ENCODE peak calls at places on chromosomes 6 and 20, in five cellular contexts. F, L, H, E and J are unnamed samples.

GRCh38 chr6:108285381-108285780 is 9.5 kb upstream of the AFG1L start:
- DNase-seq in F (no peak), E (no peak), H (no peak), L (no peak), J (no peak)

GRCh38 chr6:151900256-151900655 is 92.8 kb downstream of the ESR1 start:
- DNase-seq in F (no peak), L (no peak), E (no peak), H (no peak), J (no peak)

GRCh38 chr20:35002426-35003210 is 47.0 kb downstream of the MYH7B start:
- DNase-seq in E (no peak), F (no peak), L (no peak), H (no peak), J (no peak)

GRCh38 chr6:37049990-37050853 is 44.8 kb downstream of the FGD2 start:
- DNase-seq in H (no peak), E (peak), F (peak), L (peak), J (peak)

GRCh38 chr6:143060354-143060805 is 309 bp upstream of the AIG1 start:
- DNase-seq in F (peak), H (peak), L (peak), E (peak), J (peak)

GRCh38 chr20:11861479-11861878 is 56.2 kb upstream of the BTBD3 start:
- DNase-seq in E (no peak), F (no peak), L (no peak), H (no peak), J (no peak)

GRCh38 chr6:82397962-82398692 is 34.5 kb downstream of the TPBG start:
- DNase-seq in F (no peak), E (no peak), H (no peak), L (no peak), J (no peak)

GRCh38 chr6:167565884-167566491 is 241.1 kb downstream of the TTLL2 start:
- DNase-seq in F (no peak), H (no peak), L (no peak), E (no peak), J (no peak)

GRCh38 chr20:61978491-61978890 is 87.2 kb downstream of the TAF4 start:
- DNase-seq in F (no peak), E (no peak), H (no peak), L (no peak), J (no peak)

GRCh38 chr20:62924567-62925419 is 1.5 kb downstream of the DIDO1 start:
- DNase-seq in E (no peak), L (no peak), F (no peak), H (no peak), J (peak)

GRCh38 chr6:106002005-106002404 is 84.1 kb upstream of the PRDM1 start:
- DNase-seq in E (no peak), L (no peak), F (no peak), H (no peak), J (no peak)

GRCh38 chr6:54053893-54054391 is 57.3 kb upstream of the MLIP start:
- DNase-seq in L (no peak), H (peak), E (no peak), F (no peak), J (no peak)

GRCh38 chr6:108408453-108408852 is 113.6 kb downstream of the AFG1L start:
- DNase-seq in F (no peak), L (no peak), H (no peak), E (no peak), J (no peak)

GRCh38 chr20:38523697-38524096 is 51.1 kb downstream of the RALGAPB start:
- DNase-seq in F (no peak), H (no peak), E (no peak), L (no peak), J (no peak)

GRCh38 chr6:40520683-40521082 is 66.5 kb downstream of the LRFN2 start:
- DNase-seq in H (no peak), E (no peak), F (no peak), L (no peak), J (no peak)

GRCh38 chr6:90044833-90045337 is 150.6 kb downstream of the GJA10 start:
- DNase-seq in H (no peak), F (no peak), L (no peak), E (no peak), J (no peak)

GRCh38 chr20:48791014-48791413 is 36.8 kb downstream of the PREX1 start:
- DNase-seq in L (no peak), H (no peak), E (no peak), F (no peak), J (no peak)

GRCh38 chr6:166486536-166486880 is 100.0 kb downstream of the RAMACL start:
- DNase-seq in H (no peak), E (no peak), F (no peak), L (no peak), J (no peak)

GRCh38 chr6:167094820-167095637 is 27.9 kb upstream of the CCR6 start:
- DNase-seq in L (no peak), E (no peak), F (no peak), H (no peak), J (peak)

GRCh38 chr6:148507774-148508173 is 165.1 kb downstream of the SASH1 start:
- DNase-seq in H (no peak), E (no peak), F (no peak), L (no peak), J (no peak)

GRCh38 chr20:57772349-57772964 is 62.6 kb upstream of the PMEPA1 start:
- DNase-seq in E (no peak), L (peak), H (peak), F (no peak), J (peak)

GRCh38 chr20:57398231-57398821 is 7.1 kb downstream of the RBM38 start:
- DNase-seq in F (peak), H (no peak), E (peak), L (peak), J (peak)

GRCh38 chr6:15507746-15508145 is 155.1 kb downstream of the DTNBP1 start:
- DNase-seq in L (no peak), H (no peak), E (no peak), F (no peak), J (no peak)

GRCh38 chr6:152453421-152453820 is 183.7 kb downstream of the SYNE1 start:
- DNase-seq in H (no peak), L (no peak), E (no peak), F (no peak), J (no peak)

GRCh38 chr6:150711584-150712501 is 112.2 kb downstream of the PLEKHG1 start:
- DNase-seq in L (no peak), F (no peak), H (no peak), E (no peak), J (no peak)

GRCh38 chr6:107869871-107870270 is 45.8 kb upstream of the SCML4 start:
- DNase-seq in E (no peak), F (no peak), H (no peak), L (no peak), J (no peak)

GRCh38 chr6:157634566-157634965 is 188.5 kb upstream of the SNX9 start:
- DNase-seq in F (no peak), L (no peak), E (no peak), H (no peak), J (no peak)

GRCh38 chr6:73798592-73798991 is 102.6 kb downstream of the CD109 start:
- DNase-seq in L (peak), H (no peak), F (no peak), E (no peak), J (peak)

GRCh38 chr6:132830236-132830799 is 15.9 kb downstream of the RPS12 start:
- DNase-seq in F (no peak), E (no peak), L (no peak), H (no peak), J (peak)